ENCODE peak calls at places on chromosomes 4 and X, in four cellular contexts. O is Caco-2, P is cardiac fibroblast, C is upper lobe of right lung. D is an unnamed sample.

GRCh38 chr4:31071807-31072486 is 351.8 kb downstream of the PCDH7 start:
- DNase-seq in C (no peak), P (no peak), O (no peak), D (no peak)

GRCh38 chrX:123990602-123991001 is 29.1 kb downstream of the STAG2 start:
- DNase-seq in O (no peak), C (no peak), P (no peak), D (no peak)

GRCh38 chr4:136917312-136918110 is 614.8 kb downstream of the PCDH18 start:
- DNase-seq in P (no peak), O (no peak), C (no peak), D (no peak)

GRCh38 chr4:38904090-38904666 is 36.6 kb downstream of the FAM114A1 start:
- DNase-seq in P (no peak), C (no peak), O (peak; percentile 47), D (no peak)

GRCh38 chr4:15707363-15707715 is 4.5 kb downstream of the BST1 start:
- DNase-seq in O (no peak), P (peak; percentile 40), C (no peak), D (no peak)

GRCh38 chr4:140673729-140674128 is 82.5 kb downstream of the TBC1D9 start:
- DNase-seq in P (no peak), C (no peak), O (no peak), D (no peak)

GRCh38 chrX:28901637-28902036 is 314.4 kb downstream of the IL1RAPL1 start:
- DNase-seq in O (no peak), P (peak; percentile 31), C (no peak), D (no peak)

GRCh38 chrX:41351923-41352322 is 18.0 kb downstream of the DDX3X start:
- DNase-seq in O (no peak), P (no peak), C (no peak), D (no peak)

GRCh38 chr4:124943145-124943889 is 230.8 kb upstream of the ANKRD50 start:
- DNase-seq in O (no peak), P (peak; percentile 54), C (no peak), D (no peak)

GRCh38 chr4:186775867-186776266 is 52.2 kb upstream of the FAT1 start:
- DNase-seq in P (no peak), C (no peak), O (no peak), D (no peak)

GRCh38 chrX:129769467-129770154 is 10.1 kb upstream of the SASH3 start:
- DNase-seq in C (no peak), P (no peak), O (no peak), D (peak; percentile 75)

GRCh38 chr4:82398263-82398662 is 24.5 kb upstream of the HNRNPD start:
- DNase-seq in O (no peak), C (no peak), P (no peak), D (no peak)

GRCh38 chrX:110346681-110347080 is 12.0 kb upstream of the RTL9 start:
- DNase-seq in P (peak; percentile 56), C (peak; percentile 42), O (peak; percentile 32), D (no peak)

GRCh38 chr4:69549651-69550050 is 53.9 kb upstream of the UGT2B4 start:
- DNase-seq in C (no peak), P (no peak), O (no peak), D (no peak)

GRCh38 chr4:6095023-6095817 is 77.0 kb upstream of the C4orf50 start:
- DNase-seq in P (no peak), O (no peak), C (no peak), D (no peak)

GRCh38 chrX:108309144-108309543 is 129.1 kb downstream of the COL4A6 start:
- DNase-seq in C (no peak), P (peak; percentile 72), O (peak; percentile 38), D (no peak)

GRCh38 chrX:72381439-72382198 is 75.9 kb upstream of the CITED1 start:
- DNase-seq in O (no peak), P (peak; percentile 30), C (no peak), D (no peak)

GRCh38 chr4:7186516-7187296 is 5.6 kb upstream of the SORCS2 start:
- DNase-seq in C (peak; percentile 34), P (no peak), O (no peak), D (no peak)

GRCh38 chrX:20037182-20037581 is 46.3 kb upstream of the BCLAF3 start:
- DNase-seq in O (no peak), P (no peak), C (no peak), D (no peak)

GRCh38 chrX:41559662-41560061 is 112.5 kb downstream of the NYX start:
- DNase-seq in C (no peak), P (peak; percentile 80), O (no peak), D (no peak)

GRCh38 chrX:1477801-1478458 is 25.2 kb upstream of the ASMTL start:
- DNase-seq in O (no peak), P (no peak), C (no peak), D (no peak)

GRCh38 chrX:80747832-80748231 is 61.8 kb downstream of the BRWD3 start:
- DNase-seq in O (no peak), P (no peak), C (no peak), D (no peak)

GRCh38 chr4:96895826-96896225 is 1055.9 kb downstream of the PDHA2 start:
- DNase-seq in P (no peak), C (no peak), O (no peak), D (no peak)

GRCh38 chrX:30039768-30040167 is 175.6 kb upstream of the MAGEB2 start:
- DNase-seq in C (no peak), P (peak; percentile 18), O (no peak), D (no peak)

GRCh38 chr4:121952290-121952689 is 430 bp upstream of the TRPC3 start:
- DNase-seq in P (no peak), C (no peak), O (no peak), D (no peak)

GRCh38 chr4:24211821-24212220 is 322.0 kb upstream of the PPARGC1A start:
- DNase-seq in P (peak; percentile 63), O (no peak), C (no peak), D (no peak)

GRCh38 chr4:81466841-81467671 is 4.7 kb downstream of the RASGEF1B start:
- DNase-seq in O (peak; percentile 67), C (no peak), P (peak; percentile 82), D (no peak)

GRCh38 chr4:37924946-37925345 is 34.1 kb downstream of the TBC1D1 start:
- DNase-seq in C (no peak), O (no peak), P (no peak), D (no peak)

GRCh38 chr4:71125137-71125536 is 131.7 kb downstream of the DCK start:
- DNase-seq in O (no peak), P (no peak), C (no peak), D (no peak)

GRCh38 chrX:106619797-106620196 is 8.0 kb downstream of the RADX start:
- DNase-seq in P (peak; percentile 16), O (no peak), C (no peak), D (no peak)

GRCh38 chrX:9102956-9103355 is 69.0 kb upstream of the FAM9B start:
- DNase-seq in C (no peak), P (no peak), O (no peak), D (no peak)

GRCh38 chrX:84873176-84873575 is 130.5 kb upstream of the APOOL start:
- DNase-seq in P (no peak), O (no peak), C (no peak), D (no peak)

GRCh38 chr4:72715299-72715698 is 146.3 kb upstream of the ADAMTS3 start:
- DNase-seq in O (no peak), P (no peak), C (no peak), D (no peak)

GRCh38 chrX:44843318-44843702 is 511 bp upstream of the DUSP21 start:
- DNase-seq in C (no peak), P (no peak), O (no peak), D (no peak)

GRCh38 chr4:145289403-145290076 is 109.2 kb upstream of the OTUD4 start:
- DNase-seq in P (peak; percentile 26), C (no peak), O (no peak), D (no peak)

GRCh38 chr4:57191523-57192034 is 81.4 kb upstream of the IGFBP7 start:
- DNase-seq in C (no peak), O (peak; percentile 39), P (peak; percentile 17), D (no peak)

GRCh38 chr4:122489061-122489460 is 32.5 kb upstream of the IL2 start:
- DNase-seq in P (no peak), O (no peak), C (no peak), D (no peak)

GRCh38 chr4:148071009-148071408 is 339.1 kb downstream of the ARHGAP10 start:
- DNase-seq in C (no peak), P (no peak), O (no peak), D (no peak)
- TF ChIP-seq CTCF in C (no peak), P (no peak), O (no peak), D (no peak)

DNA sequence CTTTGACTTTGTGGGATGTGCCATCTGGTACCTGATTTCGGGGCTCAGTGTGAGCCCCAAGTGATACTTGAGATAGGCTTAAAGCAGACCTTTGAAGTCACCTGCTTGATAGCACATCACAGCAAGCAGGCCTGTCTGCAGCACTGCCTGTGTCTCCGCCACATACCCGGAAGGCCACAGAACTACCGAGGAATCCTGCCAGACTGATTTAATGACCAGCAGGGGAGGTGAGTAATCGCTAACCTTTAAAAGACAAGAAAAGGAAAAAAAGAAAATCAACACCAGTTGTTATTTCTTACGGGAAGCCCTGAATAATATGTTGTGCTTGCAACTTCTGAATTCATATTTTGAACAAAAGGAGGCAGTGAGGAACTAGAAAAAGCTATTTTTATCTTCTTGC is 6.8 kb downstream of the PTCHD1 start:
- DNase-seq in O (no peak), C (no peak), P (no peak), D (no peak)
- TF ChIP-seq CTCF in O (no peak), C (no peak), P (no peak), D (no peak)

DNA sequence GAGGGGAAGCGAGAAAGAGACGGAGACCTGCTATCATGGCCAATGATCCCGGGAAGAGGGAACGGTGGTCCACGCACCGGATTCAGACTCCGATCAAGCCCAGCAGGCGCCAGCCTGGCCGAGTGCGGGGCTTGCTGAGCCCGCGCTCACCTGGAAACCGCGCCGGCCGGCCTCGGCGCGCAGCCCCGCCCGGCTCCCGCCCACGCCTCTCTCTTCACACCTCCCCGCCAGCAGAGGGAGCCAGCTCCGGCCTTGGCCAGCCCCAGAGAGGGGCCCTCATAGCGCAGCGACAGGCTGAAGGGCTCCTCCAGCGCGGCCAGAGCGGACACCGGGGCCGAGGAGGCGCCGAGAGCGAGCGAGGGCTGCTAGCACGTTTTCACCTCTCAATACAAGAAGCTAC is 36.8 kb upstream of the SPANXN2 start:
- DNase-seq in P (no peak), C (no peak), O (no peak), D (no peak)
- TF ChIP-seq CTCF in P (no peak), C (no peak), O (no peak), D (no peak)

DNA sequence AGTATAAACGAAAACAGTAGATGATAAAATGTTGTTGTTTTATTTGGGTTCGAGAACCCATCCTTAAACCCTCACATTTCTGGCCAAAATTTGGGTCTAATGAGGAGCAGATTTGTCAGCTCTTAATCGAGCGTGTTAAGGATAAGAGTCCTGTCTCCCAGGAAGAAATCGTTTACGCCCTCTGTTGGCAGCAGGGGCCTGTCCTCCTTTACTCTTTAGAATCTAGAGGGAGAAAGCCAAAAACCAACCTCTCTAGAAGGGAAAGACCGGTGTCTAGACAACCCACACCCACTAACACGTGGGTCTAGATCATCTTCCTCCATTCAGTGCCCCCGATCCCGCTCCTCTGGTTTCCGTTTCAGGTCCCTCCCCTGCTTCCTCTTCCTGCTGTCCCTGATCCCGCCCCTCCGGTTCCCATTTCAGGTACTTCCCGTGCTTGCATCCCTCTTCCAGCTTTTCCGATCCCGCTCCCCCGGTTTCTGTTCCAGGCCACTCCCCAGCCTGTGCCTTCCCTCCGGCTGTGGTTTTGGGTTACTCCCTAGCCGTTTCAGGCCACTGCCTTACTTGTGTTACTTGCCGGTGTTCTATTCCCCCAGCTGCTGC is 339.1 kb downstream of the PAPSS1 start:
- DNase-seq in O (no peak), P (no peak), C (no peak), D (no peak)
- TF ChIP-seq CTCF in O (no peak), P (no peak), C (no peak), D (no peak)